ENCODE peak calls at places on chromosomes 6 and 20, in four cellular contexts. One of them, this sample, is unnamed.

GRCh38 chr20:59647271-59647670 is 42.9 kb downstream of the PHACTR3 start:
- DNase-seq in breast epithelium: no peak
- DNase-seq in H9: no peak
- DNase-seq in fibroblast of lung: no peak
- DNase-seq in this sample: no peak

GRCh38 chr6:32659856-32660595 is 6.4 kb downstream of the HLA-DQB1 start:
- DNase-seq in fibroblast of lung: no peak
- DNase-seq in H9: no peak
- DNase-seq in breast epithelium: no peak
- DNase-seq in this sample: no peak

GRCh38 chr20:12555369-12555768 is 453.4 kb upstream of the SPTLC3 start:
- DNase-seq in H9: no peak
- DNase-seq in breast epithelium: no peak
- DNase-seq in fibroblast of lung: no peak
- DNase-seq in this sample: no peak

GRCh38 chr6:109197061-109197460 is 101.8 kb downstream of the CEP57L1 start:
- DNase-seq in H9: no peak
- DNase-seq in fibroblast of lung: no peak
- DNase-seq in breast epithelium: no peak
- DNase-seq in this sample: peak; percentile 9

GRCh38 chr6:134453792-134454510 is 136.0 kb upstream of the SGK1 start:
- DNase-seq in breast epithelium: no peak
- DNase-seq in fibroblast of lung: no peak
- DNase-seq in H9: no peak
- DNase-seq in this sample: peak; percentile 36

GRCh38 chr6:84685983-84686584 is 78.3 kb downstream of the TBX18 start:
- DNase-seq in breast epithelium: no peak
- DNase-seq in H9: no peak
- DNase-seq in fibroblast of lung: peak; percentile 36
- DNase-seq in this sample: no peak

GRCh38 chr6:42745083-42745637 is 743 bp downstream of the TBCC start:
- DNase-seq in fibroblast of lung: peak; percentile 19
- DNase-seq in breast epithelium: no peak
- DNase-seq in H9: peak; percentile 42
- DNase-seq in this sample: peak; percentile 38

GRCh38 chr6:15017251-15017650 is 228.6 kb upstream of the JARID2 start:
- DNase-seq in breast epithelium: no peak
- DNase-seq in fibroblast of lung: no peak
- DNase-seq in H9: peak; percentile 82
- DNase-seq in this sample: no peak

GRCh38 chr6:119204744-119205143 is 126.3 kb upstream of the FAM184A start:
- DNase-seq in fibroblast of lung: no peak
- DNase-seq in breast epithelium: no peak
- DNase-seq in H9: no peak
- DNase-seq in this sample: no peak

GRCh38 chr6:81769834-81770233 is 17.4 kb upstream of the TENT5A start:
- DNase-seq in breast epithelium: no peak
- DNase-seq in fibroblast of lung: no peak
- DNase-seq in H9: no peak
- DNase-seq in this sample: no peak

GRCh38 chr20:55094353-55094861 is 619.0 kb downstream of the DOK5 start:
- DNase-seq in fibroblast of lung: no peak
- DNase-seq in H9: no peak
- DNase-seq in breast epithelium: no peak
- DNase-seq in this sample: no peak

GRCh38 chr20:58645277-58645968 is 5.7 kb upstream of the STX16 start:
- DNase-seq in H9: peak; percentile 12
- DNase-seq in breast epithelium: no peak
- DNase-seq in fibroblast of lung: no peak
- DNase-seq in this sample: peak; percentile 22

GRCh38 chr6:10641494-10641893 is 52.9 kb downstream of the C6orf52 start:
- DNase-seq in breast epithelium: no peak
- DNase-seq in fibroblast of lung: no peak
- DNase-seq in H9: no peak
- DNase-seq in this sample: no peak

GRCh38 chr20:50315811-50316551 is 125.4 kb downstream of the CEBPB start:
- DNase-seq in H9: no peak
- DNase-seq in fibroblast of lung: no peak
- DNase-seq in breast epithelium: no peak
- DNase-seq in this sample: no peak

GRCh38 chr20:60224914-60225313 is 266.7 kb downstream of the CDH26 start:
- DNase-seq in fibroblast of lung: peak; percentile 11
- DNase-seq in H9: peak; percentile 56
- DNase-seq in breast epithelium: no peak
- DNase-seq in this sample: no peak

GRCh38 chr20:63281741-63282665 is 9.4 kb downstream of the ARFGAP1 start:
- DNase-seq in H9: no peak
- DNase-seq in breast epithelium: no peak
- DNase-seq in fibroblast of lung: no peak
- DNase-seq in this sample: peak; percentile 59

GRCh38 chr6:19736066-19736465 is 101.1 kb upstream of the ID4 start:
- DNase-seq in H9: peak; percentile 36
- DNase-seq in breast epithelium: no peak
- DNase-seq in fibroblast of lung: peak; percentile 17
- DNase-seq in this sample: no peak

GRCh38 chr6:2102316-2102883 is 143.0 kb downstream of the GMDS start:
- DNase-seq in breast epithelium: no peak
- DNase-seq in H9: no peak
- DNase-seq in fibroblast of lung: peak; percentile 66
- DNase-seq in this sample: no peak

GRCh38 chr20:15895560-15896084 is 677.6 kb downstream of the KIF16B start:
- DNase-seq in H9: no peak
- DNase-seq in breast epithelium: no peak
- DNase-seq in fibroblast of lung: no peak
- DNase-seq in this sample: no peak

GRCh38 chr6:41396335-41396734 is 60.9 kb downstream of the NCR2 start:
- DNase-seq in fibroblast of lung: no peak
- DNase-seq in H9: no peak
- DNase-seq in breast epithelium: no peak
- DNase-seq in this sample: no peak

GRCh38 chr6:89938014-89938413 is 43.7 kb downstream of the GJA10 start:
- DNase-seq in H9: no peak
- DNase-seq in fibroblast of lung: no peak
- DNase-seq in breast epithelium: no peak
- DNase-seq in this sample: no peak

GRCh38 chr20:63145156-63145555 is 70.8 kb downstream of the YTHDF1 start:
- DNase-seq in H9: no peak
- DNase-seq in fibroblast of lung: no peak
- DNase-seq in breast epithelium: no peak
- DNase-seq in this sample: no peak

GRCh38 chr20:19758888-19759331 is 852 bp downstream of the RIN2 start:
- DNase-seq in H9: peak; percentile 76
- DNase-seq in breast epithelium: peak; percentile 72
- DNase-seq in fibroblast of lung: peak; percentile 37
- DNase-seq in this sample: peak; percentile 61

GRCh38 chr6:125746731-125747588 is 2.5 kb upstream of the HEY2 start:
- DNase-seq in fibroblast of lung: peak; percentile 50
- DNase-seq in H9: peak; percentile 89
- DNase-seq in breast epithelium: no peak
- DNase-seq in this sample: peak; percentile 81

GRCh38 chr20:38658879-38659612 is 57.4 kb downstream of the ARHGAP40 start:
- DNase-seq in fibroblast of lung: no peak
- DNase-seq in breast epithelium: no peak
- DNase-seq in H9: peak; percentile 87
- DNase-seq in this sample: no peak

GRCh38 chr6:168305863-168306262 is 13.7 kb downstream of the DACT2 start:
- DNase-seq in fibroblast of lung: no peak
- DNase-seq in H9: no peak
- DNase-seq in breast epithelium: no peak
- DNase-seq in this sample: no peak

GRCh38 chr20:22684072-22684762 is 99.8 kb upstream of the FOXA2 start:
- DNase-seq in breast epithelium: no peak
- DNase-seq in fibroblast of lung: peak; percentile 74
- DNase-seq in H9: peak; percentile 85
- DNase-seq in this sample: peak; percentile 66

GRCh38 chr6:123182998-123183397 is 187.0 kb downstream of the CLVS2 start:
- DNase-seq in H9: no peak
- DNase-seq in breast epithelium: no peak
- DNase-seq in fibroblast of lung: no peak
- DNase-seq in this sample: peak; percentile 55

GRCh38 chr6:108091288-108091687 is 16.7 kb upstream of the OSTM1 start:
- DNase-seq in fibroblast of lung: no peak
- DNase-seq in H9: no peak
- DNase-seq in breast epithelium: no peak
- DNase-seq in this sample: no peak

GRCh38 chr6:166446146-166446545 is 63.4 kb upstream of the MPC1 start:
- DNase-seq in breast epithelium: no peak
- DNase-seq in H9: no peak
- DNase-seq in fibroblast of lung: no peak
- DNase-seq in this sample: no peak

GRCh38 chr6:56659721-56660373 is 17.2 kb upstream of the DST start:
- DNase-seq in H9: no peak
- DNase-seq in fibroblast of lung: no peak
- DNase-seq in breast epithelium: no peak
- DNase-seq in this sample: no peak

GRCh38 chr6:31659649-31660223 is 842 bp downstream of the C6orf47 start:
- DNase-seq in H9: no peak
- DNase-seq in fibroblast of lung: peak; percentile 25
- DNase-seq in breast epithelium: no peak
- DNase-seq in this sample: no peak

DNA sequence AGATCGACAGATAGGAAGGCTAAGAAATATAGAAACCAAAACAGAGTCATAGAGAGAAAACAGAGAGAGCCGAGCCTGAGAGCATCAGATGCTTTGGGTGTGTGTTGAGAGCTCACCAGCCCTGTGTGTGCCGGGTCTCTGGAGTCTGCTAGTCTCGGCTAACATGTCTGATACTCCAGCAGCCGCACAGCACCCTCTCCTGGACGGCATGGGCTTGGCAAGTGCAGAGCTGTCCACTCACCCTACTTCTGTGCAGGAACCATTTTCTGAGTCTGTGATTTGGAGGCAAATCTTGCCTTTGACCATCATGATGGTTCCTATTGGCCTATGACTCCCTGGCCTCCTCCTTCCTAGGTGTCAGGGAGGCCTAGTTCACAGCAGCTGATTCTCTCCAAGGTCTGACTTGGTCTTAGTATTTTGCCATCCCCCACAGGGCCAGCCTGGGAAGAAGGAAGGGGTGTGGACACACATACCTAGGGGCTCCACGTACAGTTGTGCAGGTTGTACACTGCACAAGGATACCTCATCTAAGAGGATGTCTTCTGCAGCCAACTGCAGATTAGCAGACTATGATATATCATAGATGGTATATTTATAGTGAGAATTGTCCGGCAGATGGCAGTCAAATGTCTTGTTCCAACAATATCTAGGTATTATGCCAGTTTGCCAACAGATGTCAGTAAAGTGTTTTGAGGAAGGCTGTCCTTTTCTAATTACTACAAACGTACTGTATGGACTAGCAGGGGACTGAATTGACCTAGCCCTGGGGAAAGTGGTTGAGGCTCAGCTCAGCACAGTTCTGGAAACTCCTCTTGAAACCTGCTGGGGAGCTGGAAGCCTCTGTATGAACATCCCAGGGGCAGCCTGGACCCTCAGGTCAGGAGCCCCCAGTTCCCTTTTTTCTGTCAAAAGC is 13.0 kb downstream of the FGD2 start:
- DNase-seq in H9: peak; percentile 93
- DNase-seq in breast epithelium: peak; percentile 83
- DNase-seq in fibroblast of lung: peak; percentile 89
- DNase-seq in this sample: peak; percentile 92
- TF ChIP-seq CTCF in H9: peak; percentile 94
- TF ChIP-seq CTCF in breast epithelium: peak; percentile 38
- TF ChIP-seq CTCF in fibroblast of lung: peak; percentile 99
- TF ChIP-seq CTCF in this sample: peak; percentile 81

DNA sequence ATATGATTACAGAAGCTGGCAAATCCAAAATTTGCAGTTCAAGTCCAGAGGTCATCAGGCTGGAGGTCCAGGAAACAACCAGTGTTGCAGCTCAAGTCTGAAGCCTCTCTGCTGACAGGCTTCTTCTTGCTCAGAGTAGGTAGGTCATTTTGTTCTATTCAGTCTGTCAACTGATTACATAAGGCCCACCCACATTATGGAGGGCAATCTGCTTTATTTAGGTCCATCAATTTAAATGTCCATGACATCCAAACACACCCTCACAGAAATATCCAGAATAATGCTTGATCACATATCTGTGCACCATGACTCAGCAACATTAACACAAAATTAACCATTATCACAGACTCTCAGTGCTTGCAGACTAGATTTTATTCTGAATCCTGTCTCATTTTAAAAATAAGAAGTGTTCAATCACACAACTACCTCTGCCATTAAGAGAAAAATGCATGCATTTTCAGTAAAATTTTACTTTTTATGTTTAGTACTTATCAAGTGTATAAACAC is 759.2 kb upstream of the ADGRB3 start:
- DNase-seq in H9: no peak
- DNase-seq in breast epithelium: no peak
- DNase-seq in fibroblast of lung: peak; percentile 45
- DNase-seq in this sample: no peak
- H3K9me3 ChIP-seq in H9: peaks cover 4% of the 10 kb centered on the region
- H3K9me3 ChIP-seq in breast epithelium: peaks cover 11% of the 10 kb centered on the region
- H3K9me3 ChIP-seq in fibroblast of lung: no peaks in the 10 kb centered on the region
- H3K9me3 ChIP-seq in this sample: no peaks in the 10 kb centered on the region

DNA sequence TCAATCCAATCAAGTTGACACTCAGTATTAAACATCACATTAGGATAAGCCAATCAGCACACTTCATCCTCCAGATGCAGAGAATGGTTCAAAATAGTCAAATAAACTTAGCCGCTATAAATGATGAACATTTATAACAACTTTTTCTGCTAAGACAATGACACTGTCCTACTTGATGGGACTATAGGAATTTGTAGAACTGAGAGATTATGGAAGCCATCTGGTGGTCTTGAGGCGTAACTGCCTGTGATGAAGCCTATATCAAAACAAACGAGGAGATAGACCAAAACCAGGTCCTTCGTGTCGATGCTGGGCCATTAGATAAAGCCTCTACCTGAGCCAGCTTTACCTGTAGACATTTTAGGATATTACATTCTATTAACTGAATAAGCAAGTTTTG is 631.1 kb downstream of the COL12A1 start:
- DNase-seq in H9: no peak
- DNase-seq in breast epithelium: no peak
- DNase-seq in fibroblast of lung: peak; percentile 59
- DNase-seq in this sample: no peak
- TF ChIP-seq CTCF in H9: peak; percentile 76
- TF ChIP-seq CTCF in breast epithelium: no peak
- TF ChIP-seq CTCF in fibroblast of lung: peak; percentile 73
- TF ChIP-seq CTCF in this sample: peak; percentile 17

DNA sequence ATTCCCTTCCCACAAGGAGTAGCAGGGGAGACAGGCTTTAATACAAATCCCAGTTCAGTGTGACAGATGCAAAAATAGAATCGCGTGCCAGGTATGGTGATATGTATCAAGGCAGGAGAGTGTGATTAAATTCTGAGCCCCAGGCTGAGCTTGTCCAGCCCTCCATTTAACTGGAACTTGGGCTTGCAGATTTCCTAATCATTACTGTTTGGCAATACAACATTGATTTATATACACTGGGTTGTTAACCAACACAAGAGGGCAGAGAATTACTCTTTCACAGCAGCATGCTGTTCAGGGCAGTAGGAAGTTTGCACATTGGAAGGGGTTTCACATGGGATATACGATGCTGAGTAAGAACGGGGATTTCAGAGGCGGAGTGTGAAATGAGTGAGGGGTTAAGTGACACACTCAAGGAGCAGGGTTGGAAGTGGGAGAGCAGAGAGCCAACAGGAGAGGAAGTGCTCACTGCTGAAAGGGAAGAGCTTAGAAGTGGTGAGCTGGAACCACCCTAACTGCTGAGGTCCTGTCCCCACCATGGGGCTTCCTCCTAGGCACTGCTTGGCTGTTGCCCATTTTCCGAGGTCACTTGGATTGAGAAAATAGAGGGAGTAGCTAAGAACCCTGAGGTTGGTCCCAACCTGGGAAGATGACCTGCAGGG is 70.9 kb upstream of the ATXN1 start:
- DNase-seq in H9: no peak
- DNase-seq in breast epithelium: no peak
- DNase-seq in fibroblast of lung: peak; percentile 70
- DNase-seq in this sample: no peak
- H3K9me3 ChIP-seq in H9: no peaks in the 10 kb centered on the region
- H3K9me3 ChIP-seq in breast epithelium: no peaks in the 10 kb centered on the region
- H3K9me3 ChIP-seq in fibroblast of lung: no peaks in the 10 kb centered on the region
- H3K9me3 ChIP-seq in this sample: no peaks in the 10 kb centered on the region

This sample was measured in pancreas.